ENCODE peak calls at places on chromosomes 7 and 10, in four cellular contexts. K is naive thymus-derived CD8-positive, alpha-beta T cell; O is NCI-H82; N is HT-29. V is an unnamed sample.

GRCh38 chr10:108817125-108817524 is 1106.2 kb downstream of the XPNPEP1 start:
- DNase-seq in K (no peak), O (no peak), N (no peak), V (no peak)

GRCh38 chr10:61164458-61165160 is 220.6 kb upstream of the RHOBTB1 start:
- DNase-seq in K (no peak), O (no peak), N (no peak), V (peak; percentile 40)

GRCh38 chr10:89001024-89001423 is 10.4 kb downstream of the FAS start:
- DNase-seq in K (no peak), O (no peak), N (no peak), V (no peak)

GRCh38 chr7:47937065-47937687 is 11.1 kb downstream of the PKD1L1 start:
- DNase-seq in K (no peak), O (no peak), N (no peak), V (no peak)

GRCh38 chr7:105778956-105779355 is 97.4 kb downstream of the ATXN7L1 start:
- DNase-seq in K (no peak), O (no peak), N (no peak), V (no peak)

GRCh38 chr10:64863836-64864235 is 1342.6 kb downstream of the REEP3 start:
- DNase-seq in K (no peak), O (no peak), N (no peak), V (no peak)

GRCh38 chr7:32070406-32071360 is at the start of gene PDE1C:
- DNase-seq in K (no peak), O (no peak), N (no peak), V (peak; percentile 21)

GRCh38 chr7:17095001-17095574 is 203.4 kb upstream of the AHR start:
- DNase-seq in K (no peak), O (no peak), N (peak; percentile 54), V (no peak)

GRCh38 chr7:28125381-28126046 is 55.1 kb downstream of the JAZF1 start:
- DNase-seq in K (no peak), O (no peak), N (no peak), V (no peak)

GRCh38 chr10:25696013-25696708 is 237.9 kb upstream of the MYO3A start:
- DNase-seq in K (no peak), O (peak; percentile 22), N (no peak), V (no peak)

GRCh38 chr7:43612599-43613589 is 30.0 kb downstream of the STK17A start:
- DNase-seq in K (no peak), O (no peak), N (no peak), V (no peak)

GRCh38 chr10:6929157-6929830 is 349.2 kb upstream of the PRKCQ start:
- DNase-seq in K (no peak), O (no peak), N (no peak), V (no peak)

GRCh38 chr10:49118450-49118849 is 3.1 kb upstream of the VSTM4 start:
- DNase-seq in K (no peak), O (no peak), N (no peak), V (no peak)

GRCh38 chr7:38893061-38893460 is 15.9 kb downstream of the VPS41 start:
- DNase-seq in K (no peak), O (no peak), N (peak; percentile 47), V (no peak)

GRCh38 chr10:81367132-81367531 is 507.9 kb upstream of the NRG3 start:
- DNase-seq in K (no peak), O (no peak), N (no peak), V (no peak)

GRCh38 chr7:45036317-45036716 is 36.3 kb downstream of the CCM2 start:
- DNase-seq in K (no peak), O (no peak), N (no peak), V (no peak)

GRCh38 chr10:71138126-71138860 is 74.1 kb upstream of the UNC5B start:
- DNase-seq in K (no peak), O (no peak), N (no peak), V (no peak)

GRCh38 chr7:127530148-127530547 is 55.2 kb downstream of the GCC1 start:
- DNase-seq in K (no peak), O (no peak), N (no peak), V (no peak)

GRCh38 chr10:48332166-48332870 is 25.8 kb downstream of the MAPK8 start:
- DNase-seq in K (no peak), O (no peak), N (peak; percentile 44), V (no peak)

GRCh38 chr7:113796557-113796956 is 122.3 kb downstream of the PPP1R3A start:
- DNase-seq in K (no peak), O (no peak), N (no peak), V (no peak)

V was measured in hepatocyte.